ENCODE peak calls at places on chromosome 16, in four cellular contexts. N is fibroblast of pulmonary artery, W is colonic mucosa, B is esophagus squamous epithelium. O is an unnamed sample.

GRCh38 chr16:35686595-35686994 is 2227.2 kb downstream of the TP53TG3F start:
- DNase-seq in N (no peak), W (no peak), B (no peak), O (no peak)

GRCh38 chr16:54927125-54928015 is 3.3 kb upstream of the IRX5 start:
- DNase-seq in N (no peak), W (no peak), B (no peak), O (peak; percentile 51)

GRCh38 chr16:75459691-75460090 is 4.8 kb downstream of the TMEM170A start:
- DNase-seq in N (no peak), W (no peak), B (no peak), O (no peak)

GRCh38 chr16:22008215-22009142 is 568 bp downstream of the MOSMO start:
- DNase-seq in N (no peak), W (peak; percentile 36), B (no peak), O (no peak)

GRCh38 chr16:72203401-72203800 is 31.4 kb upstream of the PMFBP1 start:
- DNase-seq in N (peak; percentile 53), W (no peak), B (no peak), O (no peak)

GRCh38 chr16:20382202-20382948 is 22.2 kb downstream of the PDILT start:
- DNase-seq in N (peak; percentile 1), W (no peak), B (no peak), O (no peak)

GRCh38 chr16:11639925-11640899 is 28.0 kb upstream of the SNN start:
- DNase-seq in N (peak; percentile 100), W (peak; percentile 58), B (no peak), O (no peak)

GRCh38 chr16:2246301-2246885 is 5.0 kb downstream of the ECI1 start:
- DNase-seq in N (no peak), W (no peak), B (no peak), O (no peak)

O was measured in NCI-H1930.